ENCODE peak calls at places on chromosomes 4 and X, in seven cellular contexts. M is esophagus squamous epithelium; K is upper lobe of right lung; R is HCT116; Q is A549; A is CD8-positive, alpha-beta T cell; N is pancreas. W is an unnamed sample.

GRCh38 chr4:163911891-163912290 is 417.4 kb downstream of the TMA16 start:
- DNase-seq in Q (no peak), R (no peak), A (no peak), N (no peak), M (no peak), K (no peak), W (no peak)

GRCh38 chr4:89754531-89754930 is 82.4 kb downstream of the SNCA start:
- DNase-seq in K (no peak), A (no peak), N (no peak), Q (no peak), R (no peak), M (no peak), W (no peak)

GRCh38 chrX:27186671-27187070 is 276.5 kb downstream of the PPP4R3C start:
- DNase-seq in Q (no peak), R (peak; percentile 3), A (peak; percentile 10), K (no peak), N (no peak), M (no peak), W (no peak)

GRCh38 chrX:83771664-83772063 is 89.3 kb upstream of the CYLC1 start:
- DNase-seq in M (no peak), N (no peak), K (no peak), Q (no peak), R (no peak), A (no peak), W (no peak)

GRCh38 chr4:120317713-120318112 is 251.1 kb upstream of the MAD2L1 start:
- DNase-seq in M (no peak), Q (no peak), N (no peak), A (no peak), K (no peak), R (no peak), W (no peak)

GRCh38 chr4:123104275-123104674 is 181.9 kb upstream of the NUDT6 start:
- DNase-seq in M (no peak), A (no peak), R (no peak), Q (no peak), N (no peak), K (no peak), W (no peak)

GRCh38 chrX:36334508-36335015 is 415.0 kb downstream of the CFAP47 start:
- DNase-seq in K (no peak), Q (no peak), M (no peak), N (no peak), R (no peak), A (no peak), W (no peak)

GRCh38 chr4:125423124-125423523 is 108.4 kb downstream of the FAT4 start:
- DNase-seq in R (no peak), Q (no peak), N (no peak), A (no peak), M (no peak), K (no peak), W (no peak)

GRCh38 chrX:24498181-24498580 is 33.1 kb downstream of the PDK3 start:
- DNase-seq in A (peak; percentile 26), N (no peak), R (no peak), Q (peak; percentile 28), K (no peak), M (no peak), W (no peak)

GRCh38 chr4:174524242-174524641 is 2.0 kb upstream of the HPGD start:
- DNase-seq in A (no peak), K (no peak), Q (no peak), M (no peak), N (no peak), R (no peak), W (no peak)

GRCh38 chrX:17563515-17563914 is 173.8 kb upstream of the SCML1 start:
- DNase-seq in N (no peak), A (no peak), M (no peak), R (no peak), Q (no peak), K (no peak), W (no peak)

GRCh38 chr4:6452897-6453687 is 19.3 kb downstream of the PPP2R2C start:
- DNase-seq in R (no peak), M (no peak), N (no peak), Q (no peak), A (no peak), K (no peak), W (no peak)

GRCh38 chrX:30992381-30992904 is 79.4 kb downstream of the FTHL17 start:
- DNase-seq in K (no peak), M (no peak), N (no peak), Q (no peak), R (no peak), A (no peak), W (no peak)

GRCh38 chrX:19852014-19853005 is 35.1 kb downstream of the SH3KBP1 start:
- DNase-seq in K (no peak), A (no peak), N (no peak), M (no peak), R (no peak), Q (no peak), W (no peak)

GRCh38 chr4:129220254-129220653 is 124.3 kb downstream of the C4orf33 start:
- DNase-seq in K (no peak), M (no peak), Q (no peak), N (no peak), R (no peak), A (no peak), W (no peak)

GRCh38 chrX:23333842-23334535 is 660 bp upstream of the PTCHD1 start:
- DNase-seq in M (no peak), A (no peak), N (peak; percentile 67), Q (no peak), R (no peak), K (peak; percentile 58), W (no peak)

GRCh38 chr4:156291317-156291716 is 337.7 kb upstream of the CTSO start:
- DNase-seq in A (no peak), K (no peak), Q (no peak), M (no peak), N (no peak), R (no peak), W (no peak)

GRCh38 chr4:23091674-23092073 is 398.9 kb downstream of the GBA3 start:
- DNase-seq in Q (no peak), A (no peak), K (no peak), N (no peak), M (no peak), R (no peak), W (no peak)

DNA sequence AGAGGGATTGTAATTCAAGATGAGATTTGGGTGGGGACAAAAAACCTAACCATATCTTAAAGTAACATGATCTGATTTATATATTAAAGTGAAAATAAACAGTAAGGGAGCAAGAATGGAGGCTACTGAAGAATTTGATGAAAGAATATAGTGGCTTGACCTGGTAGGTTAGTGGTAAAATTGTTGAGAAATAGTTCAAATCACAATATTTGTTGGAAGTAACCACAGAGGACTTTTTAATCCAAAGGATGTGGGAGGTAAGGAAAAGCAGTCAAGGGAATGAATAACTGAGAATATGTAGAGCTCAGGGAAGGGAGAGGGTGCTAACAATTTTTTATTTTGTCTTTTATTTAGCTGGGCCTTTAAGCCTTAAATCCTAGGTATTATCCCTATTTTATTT is 139.8 kb upstream of the HS3ST1 start:
- DNase-seq in Q (no peak), N (no peak), R (no peak), M (no peak), A (no peak), K (no peak), W (no peak)
- H3K9me3 ChIP-seq in Q (no peaks in the 10 kb centered on the region), N (no peaks in the 10 kb centered on the region), R (no peaks in the 10 kb centered on the region), M (no peaks in the 10 kb centered on the region), A (no peaks in the 10 kb centered on the region), K (no peaks in the 10 kb centered on the region), W (no peaks in the 10 kb centered on the region)

DNA sequence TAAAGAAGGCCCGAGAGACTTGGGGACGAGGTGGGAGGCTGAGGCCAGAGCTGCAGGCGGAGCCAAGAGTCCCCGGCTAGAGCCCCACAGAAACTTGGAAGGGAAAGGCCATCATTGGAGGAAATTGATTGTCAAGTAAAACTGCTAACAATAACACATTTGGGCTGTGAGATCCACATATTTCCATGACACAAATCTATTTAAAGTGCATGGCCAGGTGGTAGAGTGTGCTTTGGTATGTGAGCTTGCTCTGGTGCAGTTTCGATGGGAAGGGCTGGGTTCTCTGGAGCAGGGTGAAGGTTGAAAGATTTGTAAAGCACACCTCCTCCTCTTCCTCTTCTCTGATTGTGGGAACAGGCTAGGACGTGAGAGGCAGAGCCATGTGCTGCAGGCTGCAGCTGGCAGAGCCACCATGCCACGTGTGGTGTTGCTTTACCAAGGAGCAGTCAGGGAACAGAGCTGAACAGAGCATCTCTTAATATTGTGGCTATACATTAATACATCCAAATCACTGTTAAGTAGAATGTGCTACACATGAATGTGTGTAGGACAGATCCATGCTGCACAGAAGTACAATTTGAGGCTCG is 37.6 kb downstream of the FHDC1 start:
- DNase-seq in M (no peak), R (no peak), N (no peak), Q (no peak), K (no peak), A (no peak), W (no peak)
- H3K27ac ChIP-seq in M (no peak overlapping the region), R (no peak overlapping the region), N (no peak overlapping the region), Q (no peak overlapping the region), K (no peak overlapping the region), A (no peak overlapping the region), W (no peak overlapping the region)

GRCh38 chr4:70364002-70364401 is 3.4 kb downstream of the SMR3A start:
- DNase-seq in R (no peak), M (no peak), A (no peak), N (no peak), Q (no peak), K (no peak), W (no peak)

GRCh38 chr4:70356185-70356584 is 4.4 kb upstream of the SMR3A start:
- DNase-seq in R (no peak), N (no peak), K (no peak), A (no peak), Q (no peak), M (no peak), W (no peak)

GRCh38 chr4:70359115-70359661 is 1.4 kb upstream of the SMR3A start:
- DNase-seq in A (no peak), K (no peak), N (no peak), Q (no peak), R (no peak), M (no peak), W (no peak)

GRCh38 chr4:70365479-70365878 is 4.9 kb downstream of the SMR3A start:
- DNase-seq in A (no peak), R (no peak), M (no peak), Q (no peak), K (no peak), N (no peak), W (no peak)

DNA sequence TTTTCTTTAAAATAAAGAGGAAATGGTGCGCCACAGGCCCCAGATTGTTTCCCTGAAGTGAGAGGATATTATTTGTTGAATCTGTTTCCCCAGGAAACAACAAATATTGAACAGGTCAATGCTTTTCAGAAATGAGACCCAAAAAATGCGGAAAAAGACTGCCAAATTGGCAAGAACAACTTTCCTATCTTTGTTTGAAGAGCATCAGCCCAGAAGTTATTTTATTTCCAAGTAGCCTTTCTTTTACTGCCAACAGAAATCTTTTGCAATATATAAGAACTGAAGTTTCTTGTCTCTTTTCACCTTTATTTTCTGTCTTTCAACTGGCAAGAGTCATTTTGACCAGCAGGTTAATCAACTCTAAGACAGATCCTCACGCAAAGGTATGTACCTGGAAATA is at the start of gene SMR3A:
- DNase-seq in Q (no peak), N (no peak), K (no peak), R (no peak), A (no peak), M (no peak), W (no peak)
- TF ChIP-seq CTCF in Q (no peak), N (no peak), K (no peak), R (no peak), A (no peak), M (no peak), W (no peak)

DNA sequence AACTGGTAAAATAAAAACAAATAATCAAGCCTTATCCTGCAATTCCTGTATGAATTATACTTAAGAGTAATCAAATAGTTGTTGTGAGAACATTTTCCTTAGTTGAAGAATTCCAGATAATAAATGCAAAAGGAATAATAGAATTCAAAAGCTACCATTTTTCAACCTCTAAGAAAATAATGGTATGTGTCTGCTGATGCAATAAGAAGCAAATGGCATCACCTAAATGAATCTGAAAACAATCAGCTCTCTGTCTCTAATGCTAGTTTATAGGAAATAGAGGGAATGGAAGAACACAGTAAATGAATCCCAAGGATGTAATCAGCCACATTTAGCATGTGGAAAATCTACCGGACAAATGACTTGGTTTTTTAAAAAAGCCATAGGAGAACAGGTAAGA is 115.1 kb downstream of the DCHS2 start:
- DNase-seq in A (no peak), Q (no peak), M (no peak), K (no peak), N (no peak), R (no peak), W (no peak)
- H3K9me3 ChIP-seq in A (no peaks in the 10 kb centered on the region), Q (no peaks in the 10 kb centered on the region), M (no peaks in the 10 kb centered on the region), K (no peaks in the 10 kb centered on the region), N (no peaks in the 10 kb centered on the region), R (no peaks in the 10 kb centered on the region), W (no peaks in the 10 kb centered on the region)